ENCODE peak calls at places on chromosomes 6 and 20, in six cellular contexts. One of them, this sample, is unnamed.
A peak's percentile ranks its signal among the peaks of the same experiment; 100 is the strongest.

GRCh38 chr6:24897186-24897585 is 38.6 kb downstream of the RIPOR2 start:
- DNase-seq in activated naive CD8-positive, alpha-beta T cell treated with anti-CD3 and anti-CD28 coated beads, Interleukin-2, amount 50 U/mL, for 16 hours: no peak
- DNase-seq in activated CD4-positive, alpha-beta T cell treated with anti-CD3 and anti-CD28 coated beads for 4 hours: no peak
- DNase-seq in iPS-NIHi11: no peak
- DNase-seq in T-helper 2 cell: no peak
- DNase-seq in nephron progenitor cell: no peak
- DNase-seq in this sample: no peak

GRCh38 chr20:53692465-53693067 is 98.9 kb upstream of the ZNF217 start:
- DNase-seq in activated naive CD8-positive, alpha-beta T cell treated with anti-CD3 and anti-CD28 coated beads, Interleukin-2, amount 50 U/mL, for 16 hours: no peak
- DNase-seq in T-helper 2 cell: no peak
- DNase-seq in activated CD4-positive, alpha-beta T cell treated with anti-CD3 and anti-CD28 coated beads for 4 hours: no peak
- DNase-seq in iPS-NIHi11: no peak
- DNase-seq in nephron progenitor cell: no peak
- DNase-seq in this sample: no peak

GRCh38 chr20:10551732-10552724 is 116.9 kb downstream of the SLX4IP start:
- DNase-seq in activated naive CD8-positive, alpha-beta T cell treated with anti-CD3 and anti-CD28 coated beads, Interleukin-2, amount 50 U/mL, for 16 hours: no peak
- DNase-seq in T-helper 2 cell: no peak
- DNase-seq in nephron progenitor cell: peak; percentile 38
- DNase-seq in activated CD4-positive, alpha-beta T cell treated with anti-CD3 and anti-CD28 coated beads for 4 hours: no peak
- DNase-seq in iPS-NIHi11: peak; percentile 56
- DNase-seq in this sample: peak; percentile 60

GRCh38 chr20:16828666-16829305 is 80.6 kb downstream of the OTOR start:
- DNase-seq in activated naive CD8-positive, alpha-beta T cell treated with anti-CD3 and anti-CD28 coated beads, Interleukin-2, amount 50 U/mL, for 16 hours: no peak
- DNase-seq in iPS-NIHi11: no peak
- DNase-seq in T-helper 2 cell: no peak
- DNase-seq in activated CD4-positive, alpha-beta T cell treated with anti-CD3 and anti-CD28 coated beads for 4 hours: no peak
- DNase-seq in nephron progenitor cell: no peak
- DNase-seq in this sample: no peak

GRCh38 chr6:28266962-28267694 is at the start of gene ZSCAN26:
- DNase-seq in activated CD4-positive, alpha-beta T cell treated with anti-CD3 and anti-CD28 coated beads for 4 hours: peak; percentile 89
- DNase-seq in nephron progenitor cell: peak; percentile 86
- DNase-seq in iPS-NIHi11: peak; percentile 84
- DNase-seq in activated naive CD8-positive, alpha-beta T cell treated with anti-CD3 and anti-CD28 coated beads, Interleukin-2, amount 50 U/mL, for 16 hours: peak; percentile 58
- DNase-seq in T-helper 2 cell: peak; percentile 85
- DNase-seq in this sample: peak; percentile 93

GRCh38 chr6:5736016-5736738 is 270.5 kb downstream of the NRN1 start:
- DNase-seq in activated naive CD8-positive, alpha-beta T cell treated with anti-CD3 and anti-CD28 coated beads, Interleukin-2, amount 50 U/mL, for 16 hours: no peak
- DNase-seq in nephron progenitor cell: no peak
- DNase-seq in iPS-NIHi11: no peak
- DNase-seq in T-helper 2 cell: no peak
- DNase-seq in activated CD4-positive, alpha-beta T cell treated with anti-CD3 and anti-CD28 coated beads for 4 hours: no peak
- DNase-seq in this sample: no peak

GRCh38 chr6:37624606-37625574 is 72.8 kb downstream of the MDGA1 start:
- DNase-seq in T-helper 2 cell: no peak
- DNase-seq in iPS-NIHi11: peak; percentile 75
- DNase-seq in activated naive CD8-positive, alpha-beta T cell treated with anti-CD3 and anti-CD28 coated beads, Interleukin-2, amount 50 U/mL, for 16 hours: no peak
- DNase-seq in activated CD4-positive, alpha-beta T cell treated with anti-CD3 and anti-CD28 coated beads for 4 hours: no peak
- DNase-seq in nephron progenitor cell: no peak
- DNase-seq in this sample: no peak

GRCh38 chr6:12343440-12344162 is 53.4 kb downstream of the EDN1 start:
- DNase-seq in iPS-NIHi11: no peak
- DNase-seq in activated naive CD8-positive, alpha-beta T cell treated with anti-CD3 and anti-CD28 coated beads, Interleukin-2, amount 50 U/mL, for 16 hours: no peak
- DNase-seq in activated CD4-positive, alpha-beta T cell treated with anti-CD3 and anti-CD28 coated beads for 4 hours: no peak
- DNase-seq in T-helper 2 cell: no peak
- DNase-seq in nephron progenitor cell: no peak
- DNase-seq in this sample: no peak

GRCh38 chr6:12733876-12734275 is 17.3 kb downstream of the PHACTR1 start:
- DNase-seq in iPS-NIHi11: no peak
- DNase-seq in nephron progenitor cell: no peak
- DNase-seq in T-helper 2 cell: no peak
- DNase-seq in activated naive CD8-positive, alpha-beta T cell treated with anti-CD3 and anti-CD28 coated beads, Interleukin-2, amount 50 U/mL, for 16 hours: no peak
- DNase-seq in activated CD4-positive, alpha-beta T cell treated with anti-CD3 and anti-CD28 coated beads for 4 hours: no peak
- DNase-seq in this sample: no peak

GRCh38 chr6:14017626-14018475 is 93.1 kb downstream of the RNF182 start:
- DNase-seq in T-helper 2 cell: no peak
- DNase-seq in nephron progenitor cell: peak; percentile 18
- DNase-seq in iPS-NIHi11: no peak
- DNase-seq in activated naive CD8-positive, alpha-beta T cell treated with anti-CD3 and anti-CD28 coated beads, Interleukin-2, amount 50 U/mL, for 16 hours: no peak
- DNase-seq in activated CD4-positive, alpha-beta T cell treated with anti-CD3 and anti-CD28 coated beads for 4 hours: no peak
- DNase-seq in this sample: peak; percentile 45

GRCh38 chr20:63582382-63583063 is 8.5 kb upstream of the HELZ2 start:
- DNase-seq in activated CD4-positive, alpha-beta T cell treated with anti-CD3 and anti-CD28 coated beads for 4 hours: no peak
- DNase-seq in T-helper 2 cell: no peak
- DNase-seq in iPS-NIHi11: no peak
- DNase-seq in activated naive CD8-positive, alpha-beta T cell treated with anti-CD3 and anti-CD28 coated beads, Interleukin-2, amount 50 U/mL, for 16 hours: no peak
- DNase-seq in nephron progenitor cell: no peak
- DNase-seq in this sample: no peak

GRCh38 chr20:33531047-33531877 is 41.4 kb downstream of the CBFA2T2 start:
- DNase-seq in iPS-NIHi11: no peak
- DNase-seq in T-helper 2 cell: no peak
- DNase-seq in nephron progenitor cell: peak; percentile 31
- DNase-seq in activated naive CD8-positive, alpha-beta T cell treated with anti-CD3 and anti-CD28 coated beads, Interleukin-2, amount 50 U/mL, for 16 hours: no peak
- DNase-seq in activated CD4-positive, alpha-beta T cell treated with anti-CD3 and anti-CD28 coated beads for 4 hours: no peak
- DNase-seq in this sample: peak; percentile 25

GRCh38 chr6:2104524-2104880 is 140.9 kb downstream of the GMDS start:
- DNase-seq in activated CD4-positive, alpha-beta T cell treated with anti-CD3 and anti-CD28 coated beads for 4 hours: no peak
- DNase-seq in T-helper 2 cell: no peak
- DNase-seq in activated naive CD8-positive, alpha-beta T cell treated with anti-CD3 and anti-CD28 coated beads, Interleukin-2, amount 50 U/mL, for 16 hours: no peak
- DNase-seq in iPS-NIHi11: no peak
- DNase-seq in nephron progenitor cell: no peak
- DNase-seq in this sample: no peak

GRCh38 chr6:33846226-33846625 is 42.4 kb upstream of the MLN start:
- DNase-seq in iPS-NIHi11: no peak
- DNase-seq in activated naive CD8-positive, alpha-beta T cell treated with anti-CD3 and anti-CD28 coated beads, Interleukin-2, amount 50 U/mL, for 16 hours: no peak
- DNase-seq in activated CD4-positive, alpha-beta T cell treated with anti-CD3 and anti-CD28 coated beads for 4 hours: no peak
- DNase-seq in T-helper 2 cell: no peak
- DNase-seq in nephron progenitor cell: no peak
- DNase-seq in this sample: no peak

GRCh38 chr20:51651921-51652549 is 109.5 kb upstream of the NFATC2 start:
- DNase-seq in activated naive CD8-positive, alpha-beta T cell treated with anti-CD3 and anti-CD28 coated beads, Interleukin-2, amount 50 U/mL, for 16 hours: no peak
- DNase-seq in activated CD4-positive, alpha-beta T cell treated with anti-CD3 and anti-CD28 coated beads for 4 hours: no peak
- DNase-seq in iPS-NIHi11: no peak
- DNase-seq in T-helper 2 cell: no peak
- DNase-seq in nephron progenitor cell: no peak
- DNase-seq in this sample: no peak

GRCh38 chr6:46015119-46015968 is at the start of gene CLIC5:
- DNase-seq in iPS-NIHi11: peak; percentile 80
- DNase-seq in T-helper 2 cell: peak; percentile 11
- DNase-seq in activated naive CD8-positive, alpha-beta T cell treated with anti-CD3 and anti-CD28 coated beads, Interleukin-2, amount 50 U/mL, for 16 hours: no peak
- DNase-seq in nephron progenitor cell: peak; percentile 65
- DNase-seq in activated CD4-positive, alpha-beta T cell treated with anti-CD3 and anti-CD28 coated beads for 4 hours: peak; percentile 5
- DNase-seq in this sample: peak; percentile 71

GRCh38 chr6:7255918-7256317 is 57.1 kb downstream of the SSR1 start:
- DNase-seq in activated CD4-positive, alpha-beta T cell treated with anti-CD3 and anti-CD28 coated beads for 4 hours: no peak
- DNase-seq in activated naive CD8-positive, alpha-beta T cell treated with anti-CD3 and anti-CD28 coated beads, Interleukin-2, amount 50 U/mL, for 16 hours: no peak
- DNase-seq in T-helper 2 cell: no peak
- DNase-seq in iPS-NIHi11: no peak
- DNase-seq in nephron progenitor cell: no peak
- DNase-seq in this sample: no peak

GRCh38 chr6:168507297-168507696 is 66.3 kb downstream of the SMOC2 start:
- DNase-seq in nephron progenitor cell: no peak
- DNase-seq in iPS-NIHi11: no peak
- DNase-seq in activated CD4-positive, alpha-beta T cell treated with anti-CD3 and anti-CD28 coated beads for 4 hours: no peak
- DNase-seq in activated naive CD8-positive, alpha-beta T cell treated with anti-CD3 and anti-CD28 coated beads, Interleukin-2, amount 50 U/mL, for 16 hours: no peak
- DNase-seq in T-helper 2 cell: no peak
- DNase-seq in this sample: no peak

GRCh38 chr6:4916954-4917561 is 86.8 kb downstream of the RPP40 start:
- DNase-seq in nephron progenitor cell: no peak
- DNase-seq in activated naive CD8-positive, alpha-beta T cell treated with anti-CD3 and anti-CD28 coated beads, Interleukin-2, amount 50 U/mL, for 16 hours: no peak
- DNase-seq in T-helper 2 cell: no peak
- DNase-seq in iPS-NIHi11: no peak
- DNase-seq in activated CD4-positive, alpha-beta T cell treated with anti-CD3 and anti-CD28 coated beads for 4 hours: no peak
- DNase-seq in this sample: no peak

GRCh38 chr20:43915209-43916072 is 789 bp downstream of the TOX2 start:
- DNase-seq in iPS-NIHi11: peak; percentile 51
- DNase-seq in activated naive CD8-positive, alpha-beta T cell treated with anti-CD3 and anti-CD28 coated beads, Interleukin-2, amount 50 U/mL, for 16 hours: no peak
- DNase-seq in nephron progenitor cell: peak; percentile 43
- DNase-seq in activated CD4-positive, alpha-beta T cell treated with anti-CD3 and anti-CD28 coated beads for 4 hours: peak; percentile 39
- DNase-seq in T-helper 2 cell: peak; percentile 26
- DNase-seq in this sample: peak; percentile 65

GRCh38 chr6:89371849-89372505 is 19.5 kb upstream of the UBE2J1 start:
- DNase-seq in activated naive CD8-positive, alpha-beta T cell treated with anti-CD3 and anti-CD28 coated beads, Interleukin-2, amount 50 U/mL, for 16 hours: peak; percentile 54
- DNase-seq in T-helper 2 cell: peak; percentile 65
- DNase-seq in nephron progenitor cell: peak; percentile 83
- DNase-seq in activated CD4-positive, alpha-beta T cell treated with anti-CD3 and anti-CD28 coated beads for 4 hours: peak; percentile 77
- DNase-seq in iPS-NIHi11: peak; percentile 81
- DNase-seq in this sample: peak; percentile 83

GRCh38 chr6:74598473-74599393 is 607.1 kb downstream of the COL12A1 start:
- DNase-seq in activated naive CD8-positive, alpha-beta T cell treated with anti-CD3 and anti-CD28 coated beads, Interleukin-2, amount 50 U/mL, for 16 hours: no peak
- DNase-seq in nephron progenitor cell: no peak
- DNase-seq in iPS-NIHi11: no peak
- DNase-seq in activated CD4-positive, alpha-beta T cell treated with anti-CD3 and anti-CD28 coated beads for 4 hours: no peak
- DNase-seq in T-helper 2 cell: no peak
- DNase-seq in this sample: no peak

GRCh38 chr6:110334425-110335158 is 23.6 kb downstream of the METTL24 start:
- DNase-seq in T-helper 2 cell: no peak
- DNase-seq in iPS-NIHi11: no peak
- DNase-seq in activated naive CD8-positive, alpha-beta T cell treated with anti-CD3 and anti-CD28 coated beads, Interleukin-2, amount 50 U/mL, for 16 hours: no peak
- DNase-seq in activated CD4-positive, alpha-beta T cell treated with anti-CD3 and anti-CD28 coated beads for 4 hours: no peak
- DNase-seq in nephron progenitor cell: no peak
- DNase-seq in this sample: no peak